ENCODE peak calls at places on chromosomes 7 and 10, in five cellular contexts. B is sigmoid colon, L is A549, X is dorsolateral prefrontal cortex, O is IMR-90. C is an unnamed sample.

GRCh38 chr7:81293806-81294205 is 375.0 kb upstream of the SEMA3C start:
- DNase-seq in O (no peak), X (no peak), B (no peak), L (no peak), C (no peak)

GRCh38 chr7:46859963-46860475 is 721.9 kb downstream of the TNS3 start:
- DNase-seq in B (no peak), X (peak), L (no peak), O (peak), C (no peak)

GRCh38 chr10:132094581-132095234 is 29.0 kb downstream of the JAKMIP3 start:
- DNase-seq in X (no peak), B (no peak), O (no peak), L (peak), C (no peak)

GRCh38 chr7:120028636-120029035 is 244.3 kb upstream of the KCND2 start:
- DNase-seq in X (no peak), L (no peak), O (peak), B (no peak), C (no peak)

GRCh38 chr10:132836832-132837540 is 51.0 kb upstream of the NKX6-2 start:
- DNase-seq in B (peak), L (peak), X (peak), O (peak), C (no peak)

GRCh38 chr10:48548531-48549135 is 56.2 kb downstream of the ARHGAP22 start:
- DNase-seq in B (no peak), O (no peak), X (no peak), L (no peak), C (no peak)

GRCh38 chr10:2592533-2592932 is 474.8 kb upstream of the PFKP start:
- DNase-seq in O (no peak), L (no peak), B (no peak), X (no peak), C (no peak)

GRCh38 chr7:81162771-81163525 is 244.1 kb upstream of the SEMA3C start:
- DNase-seq in X (no peak), O (peak), B (no peak), L (no peak), C (no peak)

GRCh38 chr10:114431414-114431767 is 27.1 kb upstream of the AFAP1L2 start:
- DNase-seq in B (no peak), X (no peak), O (no peak), L (no peak), C (no peak)

GRCh38 chr7:11193131-11193867 is 219.6 kb downstream of the PHF14 start:
- DNase-seq in X (no peak), B (no peak), L (no peak), O (no peak), C (no peak)

GRCh38 chr10:88152720-88153119 is 289.3 kb downstream of the PTEN start:
- DNase-seq in O (peak), X (no peak), L (peak), B (no peak), C (peak)

GRCh38 chr7:23476286-23477169 is 6.2 kb upstream of the IGF2BP3 start:
- DNase-seq in O (no peak), X (no peak), L (no peak), B (no peak), C (no peak)

GRCh38 chr10:101029520-101030309 is 1.2 kb downstream of the PDZD7 start:
- DNase-seq in X (no peak), L (no peak), B (no peak), O (no peak), C (no peak)

GRCh38 chr7:67711706-67712105 is 715.1 kb downstream of the TYW1 start:
- DNase-seq in O (no peak), B (no peak), X (no peak), L (no peak), C (no peak)

GRCh38 chr10:30818854-30819253 is 189.3 kb upstream of the LYZL2 start:
- DNase-seq in L (no peak), X (no peak), B (peak), O (no peak), C (no peak)

GRCh38 chr10:129853236-129853946 is 110.7 kb downstream of the EBF3 start:
- DNase-seq in B (no peak), O (peak), L (peak), X (no peak), C (no peak)

GRCh38 chr10:72297281-72297967 is 23.7 kb downstream of the DDIT4 start:
- DNase-seq in O (peak), B (peak), X (peak), L (no peak), C (peak)

GRCh38 chr7:16978358-16979244 is 96.8 kb upstream of the AGR3 start:
- DNase-seq in X (no peak), L (peak), O (peak), B (no peak), C (no peak)

GRCh38 chr7:84675633-84676034 is 481.0 kb upstream of the SEMA3A start:
- DNase-seq in O (no peak), B (no peak), X (no peak), L (no peak), C (no peak)

GRCh38 chr7:50275430-50275829 is 29.1 kb upstream of the IKZF1 start:
- DNase-seq in O (no peak), B (no peak), L (no peak), X (no peak), C (no peak)

GRCh38 chr10:43421201-43421507 is 12.2 kb upstream of the HNRNPF start:
- DNase-seq in B (no peak), L (no peak), O (no peak), X (no peak), C (no peak)

GRCh38 chr10:43420369-43421200 is 11.6 kb upstream of the HNRNPF start:
- DNase-seq in O (peak), L (peak), X (peak), B (peak), C (peak)

GRCh38 chr10:43419997-43420368 is 11.0 kb upstream of the HNRNPF start:
- DNase-seq in X (no peak), B (no peak), O (no peak), L (no peak), C (no peak)

GRCh38 chr10:43424431-43424830 is 12.5 kb upstream of the ZNF487 start:
- DNase-seq in X (no peak), B (no peak), O (no peak), L (no peak), C (no peak)

DNA sequence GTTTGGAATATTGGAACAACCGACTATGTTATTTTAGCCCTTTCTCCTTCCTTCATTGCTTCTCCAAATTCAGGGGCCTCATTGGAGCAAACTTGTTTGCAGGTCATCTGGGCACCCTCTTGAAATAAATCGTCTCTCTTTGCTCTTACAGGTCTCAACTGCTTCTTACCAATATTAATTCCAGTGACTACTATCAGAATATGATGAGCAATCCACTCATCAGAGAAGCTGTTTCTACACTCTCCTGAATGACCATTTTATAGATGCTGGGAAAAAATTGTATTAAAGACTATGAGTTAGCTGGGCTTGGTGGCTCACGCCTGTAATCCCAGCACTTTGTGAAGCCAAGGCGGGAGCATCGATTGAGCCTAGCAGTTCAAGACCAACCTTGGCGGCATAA is 12.5 kb upstream of the HNRNPF start:
- DNase-seq in L (no peak), O (no peak), B (no peak), X (no peak), C (no peak)
- H3K4me3 ChIP-seq in L (peak), O (no peak), B (peak), X (peak), C (peak)

GRCh38 chr7:2821842-2822507 is 22.1 kb downstream of the GNA12 start:
- DNase-seq in B (peak), O (peak), X (no peak), L (no peak), C (peak)
- H3K4me3 ChIP-seq in B (no peak), O (no peak), X (no peak), L (no peak), C (no peak)

GRCh38 chr10:62816179-62817119 is at the start of gene EGR2:
- DNase-seq in O (peak), L (peak), B (peak), X (peak), C (peak)

GRCh38 chr10:62817763-62818425 is 1.7 kb upstream of the EGR2 start:
- DNase-seq in B (peak), L (peak), O (peak), X (peak), C (peak)

GRCh38 chr10:62819521-62819920 is 3.4 kb upstream of the EGR2 start:
- DNase-seq in L (no peak), B (no peak), O (no peak), X (no peak), C (no peak)

GRCh38 chr10:62817120-62817762 is 1.1 kb upstream of the EGR2 start:
- DNase-seq in O (peak), B (peak), X (peak), L (no peak), C (peak)

GRCh38 chr10:62818426-62819011 is 2.4 kb upstream of the EGR2 start:
- DNase-seq in O (no peak), L (no peak), B (no peak), X (peak), C (peak)
- H3K4me3 ChIP-seq in O (peak), L (peak), B (peak), X (peak), C (peak)

GRCh38 chr7:88377421-88377820 is 70.7 kb upstream of the STEAP4 start:
- DNase-seq in O (no peak), X (no peak), B (no peak), L (no peak), C (no peak)
- H3K4me3 ChIP-seq in O (no peak), X (no peak), B (no peak), L (no peak), C (no peak)